ENCODE peak calls at places on chromosomes 1 and 21, in ten cellular contexts. P is esophagus squamous epithelium; T is psoas muscle; A is A549; C is thoracic aorta; Z is CD8-positive, alpha-beta T cell; D is spleen; Q is cardiac muscle cell; U is suprapubic skin; X is neural progenitor cell. K is an unnamed sample. For H3K9me3, the result is how much of the 10 kb centered on the place peaks cover.

GRCh38 chr1:14704846-14705245 is 106.4 kb downstream of the KAZN start:
- DNase-seq in P (no peak), T (no peak), A (no peak), C (no peak), Z (no peak), D (no peak), Q (no peak), U (no peak), X (no peak), K (no peak)

GRCh38 chr1:17307946-17308345 is at the start of gene PADI4:
- DNase-seq in P (no peak), T (no peak), A (no peak), C (no peak), Z (no peak), D (peak), Q (no peak), U (peak), X (no peak), K (no peak)

GRCh38 chr21:16113052-16113715 is 383.4 kb downstream of the USP25 start:
- DNase-seq in P (no peak), T (no peak), A (no peak), C (no peak), Z (no peak), D (no peak), Q (peak), U (no peak), X (no peak), K (no peak)

GRCh38 chr1:78145105-78145580 is 99.4 kb downstream of the GIPC2 start:
- DNase-seq in P (no peak), T (peak), A (peak), C (no peak), Z (no peak), D (no peak), Q (peak), U (no peak), X (peak), K (peak)

GRCh38 chr1:29237906-29238600 is 1.7 kb downstream of the PTPRU start:
- DNase-seq in P (no peak), T (peak), A (peak), C (no peak), Z (no peak), D (no peak), Q (peak), U (no peak), X (peak), K (peak)

GRCh38 chr21:35528109-35529042 is 479.3 kb upstream of the RUNX1 start:
- DNase-seq in P (no peak), T (peak), A (no peak), C (no peak), Z (no peak), D (peak), Q (no peak), U (no peak), X (no peak), K (no peak)

GRCh38 chr1:205664399-205665108 is 15.8 kb downstream of the SLC45A3 start:
- DNase-seq in P (no peak), T (no peak), A (no peak), C (no peak), Z (no peak), D (no peak), Q (no peak), U (no peak), X (no peak), K (no peak)

GRCh38 chr1:9858293-9859035 is 34.7 kb upstream of the CLSTN1 start:
- DNase-seq in P (no peak), T (peak), A (no peak), C (no peak), Z (no peak), D (no peak), Q (no peak), U (no peak), X (no peak), K (no peak)

GRCh38 chr1:6995789-6996188 is 210.5 kb downstream of the CAMTA1 start:
- DNase-seq in P (no peak), T (no peak), A (no peak), C (no peak), Z (no peak), D (peak), Q (no peak), U (no peak), X (no peak), K (no peak)

GRCh38 chr1:240027059-240027462 is 64.6 kb upstream of the FMN2 start:
- DNase-seq in P (no peak), T (no peak), A (peak), C (no peak), Z (no peak), D (no peak), Q (peak), U (no peak), X (peak), K (no peak)
- H3K4me3 ChIP-seq in P (no peak), T (no peak), A (no peak), C (no peak), Z (no peak), D (no peak), Q (no peak), U (no peak), X (no peak), K (no peak)

GRCh38 chr1:244730153-244730933 is 77.4 kb downstream of the DESI2 start:
- DNase-seq in P (no peak), T (peak), A (peak), C (no peak), Z (no peak), D (peak), Q (peak), U (peak), X (peak), K (no peak)
- TF ChIP-seq CTCF in P (no peak), T (no peak), A (no peak), C (no peak), Z (no peak), D (no peak), Q (no peak), U (no peak), X (no peak), K (no peak)

GRCh38 chr1:163872067-163872466 is 550.3 kb downstream of the NUF2 start:
- DNase-seq in P (no peak), T (no peak), A (no peak), C (no peak), Z (no peak), D (no peak), Q (peak), U (no peak), X (no peak), K (no peak)
- H3K9me3 ChIP-seq in P (under half), T (under half), A (under half), C (under half), Z (under half), D (under half), Q (under half), U (under half), X (under half), K (under half)

GRCh38 chr1:207261971-207262370 is 59.5 kb upstream of the CD55 start:
- DNase-seq in P (no peak), T (no peak), A (no peak), C (no peak), Z (no peak), D (no peak), Q (no peak), U (no peak), X (no peak), K (no peak)
- H3K4me3 ChIP-seq in P (no peak), T (no peak), A (no peak), C (no peak), Z (no peak), D (no peak), Q (no peak), U (no peak), X (no peak), K (no peak)

DNA sequence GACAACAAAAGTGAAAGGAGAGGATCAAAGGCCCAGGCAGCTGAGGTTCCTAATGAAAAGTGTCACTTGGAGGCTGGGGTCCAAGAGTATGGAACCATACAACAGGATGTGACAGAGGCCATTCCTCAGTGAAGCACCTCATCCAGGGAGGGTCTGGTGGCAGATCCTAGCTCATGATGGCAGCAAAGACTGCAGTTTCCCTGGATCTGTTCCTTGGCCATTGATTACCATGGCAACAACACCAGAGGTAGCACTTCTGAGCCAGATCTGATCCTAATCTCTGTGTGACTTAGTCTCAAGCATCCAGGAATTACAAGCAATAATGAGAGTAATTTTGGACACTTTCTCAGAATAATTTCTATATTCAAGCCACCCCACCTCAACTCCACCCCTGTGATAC is 12.9 kb downstream of the FAM177B start:
- DNase-seq in P (no peak), T (no peak), A (peak), C (no peak), Z (no peak), D (no peak), Q (no peak), U (no peak), X (peak), K (no peak)
- TF ChIP-seq CTCF in P (no peak), T (no peak), A (no peak), C (no peak), Z (no peak), D (no peak), Q (no peak), U (no peak), X (peak), K (no peak)

GRCh38 chr1:42506576-42506975 is 43.5 kb downstream of the CCDC30 start:
- DNase-seq in P (no peak), T (no peak), A (no peak), C (no peak), Z (no peak), D (no peak), Q (no peak), U (no peak), X (no peak), K (no peak)
- H3K9me3 ChIP-seq in P (under half), T (under half), A (under half), C (under half), Z (under half), D (half or more), Q (under half), U (under half), X (under half), K (half or more)